ENCODE peak calls at places on chromosome 1, in seven cellular contexts. U is HuH-7; S is globus pallidus; O is stimulated activated CD8-positive, alpha-beta memory T cell treated with anti-CD3 and anti-CD28 coated beads, Interleukin-7, amount 100 ng/mL, for 4 hours; L is GM19239; F is lower leg skin; R is ACHN. H is an unnamed sample.

GRCh38 chr1:110069302-110070281 is 880 bp downstream of the ALX3 start:
- DNase-seq in U (no peak), S (no peak), O (no peak), L (no peak), F (no peak), R (no peak), H (no peak)

GRCh38 chr1:231590453-231591198 is 36.0 kb upstream of the DISC1 start:
- DNase-seq in U (peak), S (peak), O (no peak), L (no peak), F (no peak), R (peak), H (peak)

GRCh38 chr1:26541816-26542711 is 12.5 kb downstream of the RPS6KA1 start:
- DNase-seq in U (peak), S (peak), O (peak), L (peak), F (peak), R (peak), H (peak)

GRCh38 chr1:53944469-53945182 is 873 bp downstream of the IFT25 start:
- DNase-seq in U (no peak), S (no peak), O (no peak), L (no peak), F (no peak), R (peak), H (no peak)

GRCh38 chr1:18633428-18634155 is 2.9 kb downstream of the PAX7 start:
- DNase-seq in U (no peak), S (no peak), O (no peak), L (no peak), F (no peak), R (no peak), H (no peak)

GRCh38 chr1:234573711-234574299 is 36.2 kb downstream of the IRF2BP2 start:
- DNase-seq in U (no peak), S (no peak), O (no peak), L (no peak), F (no peak), R (no peak), H (no peak)

GRCh38 chr1:214990619-214991018 is 91.9 kb upstream of the KCNK2 start:
- DNase-seq in U (no peak), S (no peak), O (no peak), L (no peak), F (no peak), R (peak), H (no peak)

GRCh38 chr1:180179162-180179957 is 24.7 kb downstream of the QSOX1 start:
- DNase-seq in U (no peak), S (no peak), O (no peak), L (no peak), F (no peak), R (no peak), H (no peak)

GRCh38 chr1:199422206-199422605 is 605.3 kb upstream of the NR5A2 start:
- DNase-seq in U (peak), S (no peak), O (no peak), L (no peak), F (no peak), R (peak), H (no peak)

GRCh38 chr1:178530520-178530919 is 17.6 kb downstream of the TEX35 start:
- DNase-seq in U (no peak), S (no peak), O (no peak), L (no peak), F (no peak), R (no peak), H (no peak)

GRCh38 chr1:47592296-47592975 is 154.6 kb downstream of the FOXD2 start:
- DNase-seq in U (no peak), S (no peak), O (no peak), L (no peak), F (peak), R (no peak), H (no peak)

GRCh38 chr1:68811806-68812205 is 314.9 kb upstream of the DEPDC1 start:
- DNase-seq in U (no peak), S (peak), O (no peak), L (no peak), F (no peak), R (no peak), H (no peak)